ENCODE peak calls at places on chromosome 6, in seven cellular contexts. One of them, this sample, is unnamed.

GRCh38 chr6:73965408-73966145 is 269.6 kb downstream of the CD109 start:
- DNase-seq in MCF 10A: no peak
- DNase-seq in stimulated activated CD4-positive, alpha-beta T cell treated with anti-CD3 and anti-CD28 coated beads, Interleukin-2, amount 100 ng/mL, for 48 hours: no peak
- DNase-seq in PC-9: no peak
- DNase-seq in GM04504: no peak
- DNase-seq in NCI-H2171 treated with DMSO at 0.1 percent for 48 hours: no peak
- DNase-seq in NCI-H1092 treated with DMSO at 0.1 percent for 48 hours: no peak
- DNase-seq in this sample: no peak

GRCh38 chr6:3438190-3439167 is 18.4 kb downstream of the SLC22A23 start:
- DNase-seq in MCF 10A: peak; percentile 77
- DNase-seq in stimulated activated CD4-positive, alpha-beta T cell treated with anti-CD3 and anti-CD28 coated beads, Interleukin-2, amount 100 ng/mL, for 48 hours: no peak
- DNase-seq in PC-9: no peak
- DNase-seq in GM04504: peak; percentile 21
- DNase-seq in NCI-H2171 treated with DMSO at 0.1 percent for 48 hours: peak; percentile 99
- DNase-seq in NCI-H1092 treated with DMSO at 0.1 percent for 48 hours: peak; percentile 65
- DNase-seq in this sample: no peak

GRCh38 chr6:99031957-99032356 is 84.2 kb upstream of the FBXL4 start:
- DNase-seq in MCF 10A: no peak
- DNase-seq in stimulated activated CD4-positive, alpha-beta T cell treated with anti-CD3 and anti-CD28 coated beads, Interleukin-2, amount 100 ng/mL, for 48 hours: no peak
- DNase-seq in PC-9: no peak
- DNase-seq in GM04504: no peak
- DNase-seq in NCI-H2171 treated with DMSO at 0.1 percent for 48 hours: no peak
- DNase-seq in NCI-H1092 treated with DMSO at 0.1 percent for 48 hours: peak; percentile 51
- DNase-seq in this sample: no peak

GRCh38 chr6:14290448-14291388 is 173.1 kb downstream of the CD83 start:
- DNase-seq in MCF 10A: no peak
- DNase-seq in stimulated activated CD4-positive, alpha-beta T cell treated with anti-CD3 and anti-CD28 coated beads, Interleukin-2, amount 100 ng/mL, for 48 hours: no peak
- DNase-seq in PC-9: no peak
- DNase-seq in GM04504: no peak
- DNase-seq in NCI-H2171 treated with DMSO at 0.1 percent for 48 hours: no peak
- DNase-seq in NCI-H1092 treated with DMSO at 0.1 percent for 48 hours: no peak
- DNase-seq in this sample: no peak

GRCh38 chr6:158560787-158561246 is 926 bp downstream of the TMEM181 start:
- DNase-seq in MCF 10A: peak; percentile 21
- DNase-seq in stimulated activated CD4-positive, alpha-beta T cell treated with anti-CD3 and anti-CD28 coated beads, Interleukin-2, amount 100 ng/mL, for 48 hours: peak; percentile 16
- DNase-seq in PC-9: peak; percentile 8
- DNase-seq in GM04504: no peak
- DNase-seq in NCI-H2171 treated with DMSO at 0.1 percent for 48 hours: no peak
- DNase-seq in NCI-H1092 treated with DMSO at 0.1 percent for 48 hours: no peak
- DNase-seq in this sample: no peak

GRCh38 chr6:162109466-162110040 is 618.0 kb downstream of the PRKN start:
- DNase-seq in MCF 10A: peak; percentile 32
- DNase-seq in stimulated activated CD4-positive, alpha-beta T cell treated with anti-CD3 and anti-CD28 coated beads, Interleukin-2, amount 100 ng/mL, for 48 hours: no peak
- DNase-seq in PC-9: no peak
- DNase-seq in GM04504: no peak
- DNase-seq in NCI-H2171 treated with DMSO at 0.1 percent for 48 hours: no peak
- DNase-seq in NCI-H1092 treated with DMSO at 0.1 percent for 48 hours: no peak
- DNase-seq in this sample: no peak

GRCh38 chr6:79077680-79078056 is 386 bp downstream of the PHIP start:
- DNase-seq in MCF 10A: no peak
- DNase-seq in stimulated activated CD4-positive, alpha-beta T cell treated with anti-CD3 and anti-CD28 coated beads, Interleukin-2, amount 100 ng/mL, for 48 hours: no peak
- DNase-seq in PC-9: no peak
- DNase-seq in GM04504: no peak
- DNase-seq in NCI-H2171 treated with DMSO at 0.1 percent for 48 hours: peak; percentile 79
- DNase-seq in NCI-H1092 treated with DMSO at 0.1 percent for 48 hours: peak; percentile 62
- DNase-seq in this sample: no peak

GRCh38 chr6:87357479-87358196 is 13.0 kb downstream of the C6orf163 start:
- DNase-seq in MCF 10A: no peak
- DNase-seq in stimulated activated CD4-positive, alpha-beta T cell treated with anti-CD3 and anti-CD28 coated beads, Interleukin-2, amount 100 ng/mL, for 48 hours: no peak
- DNase-seq in PC-9: no peak
- DNase-seq in GM04504: no peak
- DNase-seq in NCI-H2171 treated with DMSO at 0.1 percent for 48 hours: no peak
- DNase-seq in NCI-H1092 treated with DMSO at 0.1 percent for 48 hours: no peak
- DNase-seq in this sample: no peak

GRCh38 chr6:16619017-16619416 is 142.2 kb downstream of the ATXN1 start:
- DNase-seq in MCF 10A: no peak
- DNase-seq in stimulated activated CD4-positive, alpha-beta T cell treated with anti-CD3 and anti-CD28 coated beads, Interleukin-2, amount 100 ng/mL, for 48 hours: no peak
- DNase-seq in PC-9: no peak
- DNase-seq in GM04504: no peak
- DNase-seq in NCI-H2171 treated with DMSO at 0.1 percent for 48 hours: no peak
- DNase-seq in NCI-H1092 treated with DMSO at 0.1 percent for 48 hours: no peak
- DNase-seq in this sample: no peak

GRCh38 chr6:27422651-27423332 is 34.2 kb downstream of the ZNF391 start:
- DNase-seq in MCF 10A: no peak
- DNase-seq in stimulated activated CD4-positive, alpha-beta T cell treated with anti-CD3 and anti-CD28 coated beads, Interleukin-2, amount 100 ng/mL, for 48 hours: no peak
- DNase-seq in PC-9: no peak
- DNase-seq in GM04504: no peak
- DNase-seq in NCI-H2171 treated with DMSO at 0.1 percent for 48 hours: no peak
- DNase-seq in NCI-H1092 treated with DMSO at 0.1 percent for 48 hours: no peak
- DNase-seq in this sample: no peak

GRCh38 chr6:118776607-118777549 is 117.1 kb upstream of the ASF1A start:
- DNase-seq in MCF 10A: peak; percentile 85
- DNase-seq in stimulated activated CD4-positive, alpha-beta T cell treated with anti-CD3 and anti-CD28 coated beads, Interleukin-2, amount 100 ng/mL, for 48 hours: peak; percentile 51
- DNase-seq in PC-9: peak; percentile 51
- DNase-seq in GM04504: peak; percentile 48
- DNase-seq in NCI-H2171 treated with DMSO at 0.1 percent for 48 hours: peak; percentile 86
- DNase-seq in NCI-H1092 treated with DMSO at 0.1 percent for 48 hours: peak; percentile 60
- DNase-seq in this sample: peak; percentile 40

GRCh38 chr6:139124887-139125672 is 9.8 kb upstream of the HECA start:
- DNase-seq in MCF 10A: peak; percentile 80
- DNase-seq in stimulated activated CD4-positive, alpha-beta T cell treated with anti-CD3 and anti-CD28 coated beads, Interleukin-2, amount 100 ng/mL, for 48 hours: peak; percentile 65
- DNase-seq in PC-9: peak; percentile 17
- DNase-seq in GM04504: no peak
- DNase-seq in NCI-H2171 treated with DMSO at 0.1 percent for 48 hours: peak; percentile 34
- DNase-seq in NCI-H1092 treated with DMSO at 0.1 percent for 48 hours: no peak
- DNase-seq in this sample: peak; percentile 50

GRCh38 chr6:36793913-36794703 is 45.1 kb downstream of the CPNE5 start:
- DNase-seq in MCF 10A: no peak
- DNase-seq in stimulated activated CD4-positive, alpha-beta T cell treated with anti-CD3 and anti-CD28 coated beads, Interleukin-2, amount 100 ng/mL, for 48 hours: no peak
- DNase-seq in PC-9: no peak
- DNase-seq in GM04504: no peak
- DNase-seq in NCI-H2171 treated with DMSO at 0.1 percent for 48 hours: no peak
- DNase-seq in NCI-H1092 treated with DMSO at 0.1 percent for 48 hours: no peak
- DNase-seq in this sample: no peak

GRCh38 chr6:45209762-45210161 is 118.4 kb upstream of the RUNX2 start:
- DNase-seq in MCF 10A: no peak
- DNase-seq in stimulated activated CD4-positive, alpha-beta T cell treated with anti-CD3 and anti-CD28 coated beads, Interleukin-2, amount 100 ng/mL, for 48 hours: no peak
- DNase-seq in PC-9: no peak
- DNase-seq in GM04504: no peak
- DNase-seq in NCI-H2171 treated with DMSO at 0.1 percent for 48 hours: no peak
- DNase-seq in NCI-H1092 treated with DMSO at 0.1 percent for 48 hours: no peak
- DNase-seq in this sample: no peak

GRCh38 chr6:137497722-137498463 is 3.7 kb upstream of the OLIG3 start:
- DNase-seq in MCF 10A: no peak
- DNase-seq in stimulated activated CD4-positive, alpha-beta T cell treated with anti-CD3 and anti-CD28 coated beads, Interleukin-2, amount 100 ng/mL, for 48 hours: no peak
- DNase-seq in PC-9: no peak
- DNase-seq in GM04504: no peak
- DNase-seq in NCI-H2171 treated with DMSO at 0.1 percent for 48 hours: peak; percentile 5
- DNase-seq in NCI-H1092 treated with DMSO at 0.1 percent for 48 hours: no peak
- DNase-seq in this sample: no peak

GRCh38 chr6:163435013-163435412 is 20.5 kb downstream of the QKI start:
- DNase-seq in MCF 10A: no peak
- DNase-seq in stimulated activated CD4-positive, alpha-beta T cell treated with anti-CD3 and anti-CD28 coated beads, Interleukin-2, amount 100 ng/mL, for 48 hours: no peak
- DNase-seq in PC-9: no peak
- DNase-seq in GM04504: no peak
- DNase-seq in NCI-H2171 treated with DMSO at 0.1 percent for 48 hours: no peak
- DNase-seq in NCI-H1092 treated with DMSO at 0.1 percent for 48 hours: no peak
- DNase-seq in this sample: no peak

GRCh38 chr6:63565727-63566625 is 6.3 kb upstream of the LOC128125822 start:
- DNase-seq in MCF 10A: no peak
- DNase-seq in stimulated activated CD4-positive, alpha-beta T cell treated with anti-CD3 and anti-CD28 coated beads, Interleukin-2, amount 100 ng/mL, for 48 hours: no peak
- DNase-seq in PC-9: no peak
- DNase-seq in GM04504: no peak
- DNase-seq in NCI-H2171 treated with DMSO at 0.1 percent for 48 hours: no peak
- DNase-seq in NCI-H1092 treated with DMSO at 0.1 percent for 48 hours: no peak
- DNase-seq in this sample: no peak

GRCh38 chr6:47061631-47062300 is 19.6 kb upstream of the ADGRF1 start:
- DNase-seq in MCF 10A: peak; percentile 81
- DNase-seq in stimulated activated CD4-positive, alpha-beta T cell treated with anti-CD3 and anti-CD28 coated beads, Interleukin-2, amount 100 ng/mL, for 48 hours: no peak
- DNase-seq in PC-9: peak; percentile 37
- DNase-seq in GM04504: peak; percentile 11
- DNase-seq in NCI-H2171 treated with DMSO at 0.1 percent for 48 hours: no peak
- DNase-seq in NCI-H1092 treated with DMSO at 0.1 percent for 48 hours: no peak
- DNase-seq in this sample: no peak

GRCh38 chr6:150535151-150535816 is 64.4 kb upstream of the PLEKHG1 start:
- DNase-seq in MCF 10A: no peak
- DNase-seq in stimulated activated CD4-positive, alpha-beta T cell treated with anti-CD3 and anti-CD28 coated beads, Interleukin-2, amount 100 ng/mL, for 48 hours: no peak
- DNase-seq in PC-9: no peak
- DNase-seq in GM04504: no peak
- DNase-seq in NCI-H2171 treated with DMSO at 0.1 percent for 48 hours: no peak
- DNase-seq in NCI-H1092 treated with DMSO at 0.1 percent for 48 hours: no peak
- DNase-seq in this sample: no peak

GRCh38 chr6:7000825-7001777 is 106.7 kb upstream of the RREB1 start:
- DNase-seq in MCF 10A: no peak
- DNase-seq in stimulated activated CD4-positive, alpha-beta T cell treated with anti-CD3 and anti-CD28 coated beads, Interleukin-2, amount 100 ng/mL, for 48 hours: no peak
- DNase-seq in PC-9: no peak
- DNase-seq in GM04504: no peak
- DNase-seq in NCI-H2171 treated with DMSO at 0.1 percent for 48 hours: no peak
- DNase-seq in NCI-H1092 treated with DMSO at 0.1 percent for 48 hours: no peak
- DNase-seq in this sample: no peak

GRCh38 chr6:125197795-125198269 is 44.3 kb downstream of the TPD52L1 start:
- DNase-seq in MCF 10A: peak; percentile 98
- DNase-seq in stimulated activated CD4-positive, alpha-beta T cell treated with anti-CD3 and anti-CD28 coated beads, Interleukin-2, amount 100 ng/mL, for 48 hours: no peak
- DNase-seq in PC-9: peak; percentile 63
- DNase-seq in GM04504: no peak
- DNase-seq in NCI-H2171 treated with DMSO at 0.1 percent for 48 hours: no peak
- DNase-seq in NCI-H1092 treated with DMSO at 0.1 percent for 48 hours: peak; percentile 5
- DNase-seq in this sample: no peak

GRCh38 chr6:158711264-158711663 is 61.4 kb downstream of the SYTL3 start:
- DNase-seq in MCF 10A: no peak
- DNase-seq in stimulated activated CD4-positive, alpha-beta T cell treated with anti-CD3 and anti-CD28 coated beads, Interleukin-2, amount 100 ng/mL, for 48 hours: no peak
- DNase-seq in PC-9: no peak
- DNase-seq in GM04504: no peak
- DNase-seq in NCI-H2171 treated with DMSO at 0.1 percent for 48 hours: no peak
- DNase-seq in NCI-H1092 treated with DMSO at 0.1 percent for 48 hours: no peak
- DNase-seq in this sample: no peak

GRCh38 chr6:139608872-139609271 is 234.4 kb upstream of the CITED2 start:
- DNase-seq in MCF 10A: no peak
- DNase-seq in stimulated activated CD4-positive, alpha-beta T cell treated with anti-CD3 and anti-CD28 coated beads, Interleukin-2, amount 100 ng/mL, for 48 hours: no peak
- DNase-seq in PC-9: no peak
- DNase-seq in GM04504: no peak
- DNase-seq in NCI-H2171 treated with DMSO at 0.1 percent for 48 hours: no peak
- DNase-seq in NCI-H1092 treated with DMSO at 0.1 percent for 48 hours: no peak
- DNase-seq in this sample: no peak

GRCh38 chr6:157461000-157461915 is 80.3 kb downstream of the ZDHHC14 start:
- DNase-seq in MCF 10A: no peak
- DNase-seq in stimulated activated CD4-positive, alpha-beta T cell treated with anti-CD3 and anti-CD28 coated beads, Interleukin-2, amount 100 ng/mL, for 48 hours: peak; percentile 46
- DNase-seq in PC-9: no peak
- DNase-seq in GM04504: no peak
- DNase-seq in NCI-H2171 treated with DMSO at 0.1 percent for 48 hours: peak; percentile 53
- DNase-seq in NCI-H1092 treated with DMSO at 0.1 percent for 48 hours: no peak
- DNase-seq in this sample: no peak